ENCODE peak calls at places on chromosomes 13 and 19, in eight cellular contexts. P is fibroblast of mammary gland; E is body of pancreas; Z is naive thymus-derived CD4-positive, alpha-beta T cell; R is GM23338; L is tibial nerve; X is A549; H is tibial artery. C is an unnamed sample.

GRCh38 chr19:39187552-39187943 is 9.2 kb upstream of the NCCRP1 start:
- DNase-seq in P (no peak), E (no peak), Z (no peak), R (no peak), L (no peak), X (no peak), H (no peak), C (no peak)

GRCh38 chr19:36986601-36987000 is 70.5 kb downstream of the ZNF568 start:
- DNase-seq in P (no peak), E (no peak), Z (no peak), R (no peak), L (no peak), X (no peak), H (no peak), C (no peak)

GRCh38 chr13:21837841-21838551 is 167.1 kb downstream of the FGF9 start:
- DNase-seq in P (no peak), E (no peak), Z (no peak), R (peak), L (no peak), X (no peak), H (no peak), C (no peak)

GRCh38 chr19:46674416-46675178 is 13.6 kb upstream of the DACT3 start:
- DNase-seq in P (no peak), E (no peak), Z (no peak), R (peak), L (no peak), X (no peak), H (no peak), C (peak)

GRCh38 chr19:57648336-57649003 is 15.5 kb downstream of the ZNF211 start:
- DNase-seq in P (no peak), E (no peak), Z (no peak), R (no peak), L (no peak), X (no peak), H (no peak), C (no peak)

GRCh38 chr19:43540381-43540780 is 7.4 kb downstream of the ZNF575 start:
- DNase-seq in P (no peak), E (no peak), Z (no peak), R (no peak), L (no peak), X (no peak), H (no peak), C (no peak)

GRCh38 chr13:81872581-81872980 is 1531.7 kb upstream of the SPRY2 start:
- DNase-seq in P (no peak), E (peak), Z (no peak), R (peak), L (no peak), X (no peak), H (no peak), C (peak)

GRCh38 chr13:44125943-44126469 is 246.3 kb downstream of the LACC1 start:
- DNase-seq in P (peak), E (no peak), Z (no peak), R (no peak), L (no peak), X (no peak), H (no peak), C (no peak)

GRCh38 chr13:42574011-42574410 is at the start of gene TNFSF11:
- DNase-seq in P (no peak), E (no peak), Z (peak), R (peak), L (no peak), X (no peak), H (no peak), C (no peak)

GRCh38 chr19:47762151-47762550 is 16.4 kb upstream of the SELENOW start:
- DNase-seq in P (no peak), E (no peak), Z (no peak), R (no peak), L (no peak), X (no peak), H (no peak), C (no peak)

GRCh38 chr19:18339703-18340102 is 695 bp upstream of the PGPEP1 start:
- DNase-seq in P (peak), E (no peak), Z (no peak), R (peak), L (no peak), X (peak), H (no peak), C (peak)

GRCh38 chr13:42474954-42475353 is 99.0 kb upstream of the TNFSF11 start:
- DNase-seq in P (peak), E (no peak), Z (no peak), R (no peak), L (no peak), X (no peak), H (no peak), C (no peak)

GRCh38 chr19:1748115-1748702 is 5.1 kb upstream of the ONECUT3 start:
- DNase-seq in P (no peak), E (no peak), Z (no peak), R (peak), L (no peak), X (no peak), H (no peak), C (no peak)

GRCh38 chr19:13997637-13997962 is 8.5 kb downstream of the RFX1 start:
- DNase-seq in P (no peak), E (no peak), Z (no peak), R (no peak), L (no peak), X (no peak), H (no peak), C (no peak)

GRCh38 chr13:46562581-46562980 is 9.6 kb downstream of the LRCH1 start:
- DNase-seq in P (no peak), E (no peak), Z (no peak), R (no peak), L (no peak), X (no peak), H (no peak), C (no peak)

GRCh38 chr19:33310606-33311325 is 8.4 kb upstream of the CEBPA start:
- DNase-seq in P (no peak), E (peak), Z (no peak), R (peak), L (no peak), X (no peak), H (no peak), C (no peak)

GRCh38 chr13:28044608-28045007 is 55.8 kb downstream of the FLT3 start:
- DNase-seq in P (peak), E (no peak), Z (no peak), R (no peak), L (no peak), X (no peak), H (no peak), C (no peak)

GRCh38 chr19:29658221-29658991 is 6.9 kb upstream of the PLEKHF1 start:
- DNase-seq in P (no peak), E (no peak), Z (no peak), R (no peak), L (no peak), X (no peak), H (no peak), C (no peak)

DNA sequence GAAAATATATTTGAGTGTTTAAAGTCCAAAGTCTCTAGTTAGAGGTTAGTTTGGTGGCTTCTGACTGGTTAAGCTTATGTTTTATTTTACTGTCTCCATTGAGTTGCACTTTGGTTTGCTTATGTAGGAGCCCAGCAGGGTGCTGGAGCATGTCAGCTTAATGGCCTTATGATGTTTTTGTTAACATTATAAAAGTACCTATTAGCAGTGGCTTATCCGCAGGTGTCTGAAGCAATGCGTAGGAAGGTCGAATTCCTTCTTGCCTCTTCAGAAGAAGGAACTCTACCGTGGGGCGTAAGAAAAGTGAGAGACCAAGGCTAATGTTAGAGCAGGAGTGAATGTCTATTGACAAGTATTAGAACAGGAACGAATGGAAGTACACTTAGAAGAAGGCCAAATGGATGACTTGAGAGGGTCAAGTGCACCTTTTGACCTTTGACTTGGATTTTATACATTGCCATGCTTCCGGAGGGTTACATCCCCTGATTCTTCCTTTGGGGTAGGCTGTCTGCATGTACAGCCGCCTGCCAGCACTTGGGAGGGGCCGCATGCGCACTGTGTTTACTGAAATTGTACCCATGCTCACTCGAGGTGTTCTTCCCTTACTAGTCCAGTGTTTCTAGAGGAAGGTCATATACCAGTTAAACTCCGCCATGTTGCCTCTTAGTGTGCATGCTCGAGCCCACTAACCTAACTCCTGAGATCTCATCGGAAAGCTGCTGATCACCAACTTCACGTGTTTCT is 793.9 kb upstream of the PCDH9 start:
- DNase-seq in P (no peak), E (no peak), Z (no peak), R (peak), L (no peak), X (no peak), H (no peak), C (no peak)
- H3K4me3 ChIP-seq in P (no peak), E (no peak), Z (no peak), R (peak), L (no peak), X (no peak), H (no peak), C (no peak)

GRCh38 chr19:703329-703650 is 5.4 kb upstream of the PALM start:
- DNase-seq in P (no peak), E (no peak), Z (no peak), R (no peak), L (no peak), X (no peak), H (no peak), C (no peak)
- H3K4me3 ChIP-seq in P (no peak), E (no peak), Z (no peak), R (peak), L (no peak), X (peak), H (no peak), C (no peak)

GRCh38 chr13:75398072-75398471 is 83.9 kb downstream of the TBC1D4 start:
- DNase-seq in P (no peak), E (no peak), Z (no peak), R (no peak), L (no peak), X (no peak), H (no peak), C (no peak)
- H3K4me3 ChIP-seq in P (no peak), E (no peak), Z (no peak), R (no peak), L (no peak), X (no peak), H (no peak), C (no peak)

GRCh38 chr13:27006519-27007161 is 165.0 kb downstream of the USP12 start:
- DNase-seq in P (peak), E (peak), Z (no peak), R (peak), L (no peak), X (no peak), H (no peak), C (peak)
- H3K4me3 ChIP-seq in P (peak), E (peak), Z (no peak), R (peak), L (peak), X (peak), H (peak), C (peak)

DNA sequence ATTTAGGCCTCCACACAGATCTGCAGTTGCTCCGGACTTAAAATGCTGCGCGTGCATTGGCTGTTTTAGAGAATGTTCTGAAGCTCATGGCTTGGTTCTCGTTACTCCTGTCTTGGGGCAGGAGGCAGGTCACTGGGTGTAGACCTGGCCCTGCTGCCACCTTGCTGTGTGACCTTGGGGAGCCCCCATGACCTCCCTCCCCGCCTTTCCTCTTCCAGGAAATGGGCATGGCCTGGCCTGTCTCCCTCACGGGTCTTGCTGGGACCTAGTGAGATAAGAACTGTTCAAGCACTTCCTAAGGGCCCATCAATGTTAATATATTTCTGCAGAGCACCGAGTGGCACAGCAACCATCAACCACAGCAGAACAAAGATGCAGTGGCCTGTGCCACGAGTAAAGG is 49.4 kb downstream of the KLF2 start:
- DNase-seq in P (no peak), E (no peak), Z (no peak), R (no peak), L (no peak), X (no peak), H (no peak), C (no peak)
- H3K4me3 ChIP-seq in P (no peak), E (no peak), Z (peak), R (no peak), L (no peak), X (no peak), H (no peak), C (no peak)

C was measured in WERI-Rb-1.